ENCODE peak calls at places on chromosomes 7 and 10, in four cellular contexts. D is kidney epithelial cell, W is left ventricle myocardium inferior, Y is RWPE1. L is an unnamed sample.

GRCh38 chr10:75465110-75465509 is 33.7 kb downstream of the LRMDA start:
- DNase-seq in D (no peak), W (no peak), Y (no peak), L (no peak)

GRCh38 chr7:151783958-151784575 is 92.8 kb downstream of the PRKAG2 start:
- DNase-seq in D (no peak), W (no peak), Y (no peak), L (no peak)

GRCh38 chr7:139697031-139697430 is 80.8 kb downstream of the HIPK2 start:
- DNase-seq in D (no peak), W (no peak), Y (no peak), L (no peak)

GRCh38 chr7:137572071-137572784 is 228.7 kb upstream of the PTN start:
- DNase-seq in D (no peak), W (no peak), Y (no peak), L (no peak)

GRCh38 chr7:67636363-67637355 is 640.0 kb downstream of the TYW1 start:
- DNase-seq in D (no peak), W (no peak), Y (no peak), L (no peak)

GRCh38 chr10:128734734-128735133 is 608.5 kb upstream of the MKI67 start:
- DNase-seq in D (no peak), W (no peak), Y (no peak), L (no peak)

GRCh38 chr7:27157717-27158431 is 1.4 kb upstream of the HOXA7 start:
- DNase-seq in D (no peak), W (no peak), Y (no peak), L (no peak)

GRCh38 chr10:63286340-63286739 is 153.2 kb downstream of the NRBF2 start:
- DNase-seq in D (no peak), W (no peak), Y (no peak), L (no peak)

GRCh38 chr10:63267414-63268138 is 134.4 kb downstream of the NRBF2 start:
- DNase-seq in D (no peak), W (no peak), Y (peak; percentile 38), L (no peak)

GRCh38 chr7:22849158-22849557 is 26.5 kb upstream of the TOMM7 start:
- DNase-seq in D (no peak), W (no peak), Y (no peak), L (no peak)

GRCh38 chr10:31694929-31695837 is 233.4 kb downstream of the ARHGAP12 start:
- DNase-seq in D (no peak), W (no peak), Y (no peak), L (no peak)

DNA sequence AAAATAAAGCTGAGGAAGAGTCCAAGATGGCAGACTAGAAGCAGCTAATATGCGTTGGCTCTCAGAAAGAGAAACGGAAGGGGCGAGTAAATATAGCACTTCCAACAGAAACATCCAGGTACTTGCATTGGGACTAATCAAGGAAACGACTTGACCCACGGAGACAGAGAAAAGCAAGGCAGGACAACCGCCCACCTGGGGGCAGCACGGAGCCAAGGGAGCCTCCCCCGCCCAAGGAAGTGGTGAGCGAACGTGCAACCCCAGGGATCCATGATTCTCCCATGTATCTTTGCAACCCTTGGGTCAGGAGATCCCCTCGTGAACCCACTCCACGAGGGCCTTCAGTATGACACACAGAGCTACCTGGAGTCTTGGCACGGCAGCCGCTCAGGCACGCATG is 45.4 kb upstream of the GRM3 start:
- DNase-seq in D (no peak), W (no peak), Y (no peak), L (no peak)
- TF ChIP-seq CTCF in D (no peak), W (peak; percentile 18), Y (no peak), L (peak; percentile 74)

DNA sequence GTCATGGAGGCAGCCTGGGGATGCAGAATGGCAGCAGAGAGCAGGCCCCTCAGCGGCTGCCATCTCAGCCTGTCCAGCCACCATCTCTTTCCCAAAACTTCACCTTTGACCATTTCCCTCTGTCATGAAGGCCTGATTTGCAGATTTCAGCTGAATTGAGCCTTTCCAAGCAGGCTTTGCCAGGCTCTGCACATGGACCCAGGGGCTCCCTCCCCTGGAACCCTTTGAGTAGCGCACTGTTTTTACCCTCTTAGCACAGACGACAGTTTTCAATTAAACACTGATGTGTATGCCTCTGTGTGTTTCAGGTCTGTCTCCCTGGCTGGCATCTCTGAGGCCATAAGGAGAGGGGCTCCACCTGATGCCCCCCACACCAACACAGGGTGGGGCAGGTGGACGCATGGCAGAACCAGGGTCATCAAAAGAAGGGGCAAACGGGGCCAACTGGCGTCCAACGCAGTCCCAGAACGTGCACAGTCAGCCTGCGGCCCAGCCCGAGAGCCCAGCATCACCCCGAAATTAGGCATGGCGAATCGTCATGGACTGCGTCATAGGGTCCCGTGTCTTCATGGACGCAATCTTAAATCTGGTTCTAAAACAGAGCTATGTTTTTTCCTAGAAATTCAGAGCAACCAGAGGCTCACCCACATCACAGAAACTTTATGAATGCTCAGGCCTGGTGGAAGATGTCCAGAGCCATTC is 185.0 kb upstream of the TCERG1L start:
- DNase-seq in D (no peak), W (no peak), Y (no peak), L (no peak)
- TF ChIP-seq CTCF in D (no peak), W (no peak), Y (no peak), L (no peak)

GRCh38 chr7:40598915-40599314 is 464.1 kb downstream of the SUGCT start:
- DNase-seq in D (no peak), W (no peak), Y (no peak), L (no peak)

GRCh38 chr7:40599836-40600235 is 465.0 kb downstream of the SUGCT start:
- DNase-seq in D (no peak), W (no peak), Y (no peak), L (no peak)

GRCh38 chr7:40608321-40609075 is 473.7 kb downstream of the SUGCT start:
- DNase-seq in D (no peak), W (no peak), Y (no peak), L (no peak)

GRCh38 chr7:40604601-40605438 is 470.0 kb downstream of the SUGCT start:
- DNase-seq in D (peak; percentile 16), W (peak; percentile 44), Y (no peak), L (no peak)
- TF ChIP-seq CTCF in D (peak; percentile 94), W (peak; percentile 73), Y (no peak), L (peak; percentile 79)

DNA sequence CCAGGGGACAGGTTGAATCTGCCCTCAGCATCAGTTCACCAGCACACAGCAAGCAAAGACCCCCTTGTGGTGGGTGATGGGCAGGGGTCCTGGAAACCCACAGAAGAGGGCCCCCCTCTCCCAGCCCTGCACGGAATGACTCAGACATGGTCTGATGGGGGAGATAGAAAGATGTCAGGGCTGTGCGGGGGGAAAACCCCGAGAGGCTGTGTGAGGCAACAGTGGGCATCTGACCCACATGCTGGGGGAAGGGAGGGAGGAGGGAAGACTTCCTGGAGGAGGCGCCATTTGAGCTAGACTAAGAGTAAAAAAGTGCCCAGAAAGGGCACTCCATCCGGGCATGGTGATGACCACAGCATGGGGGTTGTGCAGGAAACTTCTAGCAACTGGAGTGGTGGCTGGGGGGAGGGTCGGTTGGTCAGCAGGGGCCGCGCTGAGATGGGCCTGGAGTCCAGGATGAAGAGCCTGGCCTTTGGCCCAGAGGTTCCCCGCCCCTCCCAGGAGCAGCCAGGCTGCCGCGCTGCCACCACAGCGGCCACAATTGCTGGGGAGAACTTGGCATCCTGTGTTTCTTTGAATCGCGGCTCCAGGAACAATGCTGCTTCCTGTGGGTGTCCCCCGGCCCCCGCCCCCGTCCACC is 2.5 kb downstream of the LFNG start:
- DNase-seq in D (no peak), W (peak; percentile 50), Y (no peak), L (no peak)
- TF ChIP-seq CTCF in D (no peak), W (no peak), Y (no peak), L (no peak)

DNA sequence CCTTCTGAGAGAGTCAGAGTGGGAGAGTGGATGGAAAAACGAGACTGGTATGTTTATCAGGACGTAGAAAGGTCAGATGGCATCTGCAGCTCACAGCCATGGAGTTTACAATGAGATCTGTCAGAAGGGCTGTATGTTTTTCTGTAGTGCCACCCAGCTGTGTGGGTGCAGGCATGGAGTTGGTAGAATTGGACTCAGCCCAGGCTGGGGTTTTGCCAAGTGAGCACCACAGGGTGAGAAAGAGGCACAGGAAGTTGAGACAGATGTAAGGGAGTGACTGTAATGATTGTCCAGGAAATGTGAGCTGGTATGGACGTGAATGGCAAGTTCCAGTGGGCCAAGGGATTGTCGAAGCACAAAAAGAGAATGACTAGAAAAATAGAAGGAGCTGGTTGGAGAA is 9.1 kb upstream of the ZYX start:
- DNase-seq in D (no peak), W (peak; percentile 58), Y (no peak), L (no peak)
- TF ChIP-seq CTCF in D (no peak), W (no peak), Y (no peak), L (no peak)

GRCh38 chr10:72334196-72334831 is 20.4 kb downstream of the DNAJB12 start:
- DNase-seq in D (no peak), W (peak; percentile 16), Y (no peak), L (no peak)

GRCh38 chr10:72335394-72336258 is 19.1 kb downstream of the DNAJB12 start:
- DNase-seq in D (no peak), W (peak; percentile 74), Y (no peak), L (peak; percentile 52)

GRCh38 chr10:72333111-72334012 is 21.4 kb downstream of the DNAJB12 start:
- DNase-seq in D (no peak), W (peak; percentile 21), Y (no peak), L (no peak)

GRCh38 chr10:72336259-72337038 is 18.3 kb downstream of the DNAJB12 start:
- DNase-seq in D (no peak), W (peak; percentile 17), Y (no peak), L (no peak)

GRCh38 chr10:72334832-72335393 is 19.8 kb downstream of the DNAJB12 start:
- DNase-seq in D (peak; percentile 93), W (peak; percentile 80), Y (peak; percentile 79), L (peak; percentile 91)
- TF ChIP-seq CTCF in D (peak; percentile 45), W (no peak), Y (peak; percentile 49), L (peak; percentile 37)

GRCh38 chr7:72243329-72243728 is 168.8 kb downstream of the CALN1 start:
- DNase-seq in D (no peak), W (no peak), Y (no peak), L (no peak)

GRCh38 chr7:72254455-72254854 is 157.7 kb downstream of the CALN1 start:
- DNase-seq in D (no peak), W (no peak), Y (no peak), L (no peak)

GRCh38 chr7:72244826-72245398 is 167.2 kb downstream of the CALN1 start:
- DNase-seq in D (no peak), W (no peak), Y (no peak), L (no peak)

GRCh38 chr7:72249106-72249505 is 163.0 kb downstream of the CALN1 start:
- DNase-seq in D (no peak), W (no peak), Y (no peak), L (no peak)
- TF ChIP-seq CTCF in D (no peak), W (no peak), Y (no peak), L (no peak)

DNA sequence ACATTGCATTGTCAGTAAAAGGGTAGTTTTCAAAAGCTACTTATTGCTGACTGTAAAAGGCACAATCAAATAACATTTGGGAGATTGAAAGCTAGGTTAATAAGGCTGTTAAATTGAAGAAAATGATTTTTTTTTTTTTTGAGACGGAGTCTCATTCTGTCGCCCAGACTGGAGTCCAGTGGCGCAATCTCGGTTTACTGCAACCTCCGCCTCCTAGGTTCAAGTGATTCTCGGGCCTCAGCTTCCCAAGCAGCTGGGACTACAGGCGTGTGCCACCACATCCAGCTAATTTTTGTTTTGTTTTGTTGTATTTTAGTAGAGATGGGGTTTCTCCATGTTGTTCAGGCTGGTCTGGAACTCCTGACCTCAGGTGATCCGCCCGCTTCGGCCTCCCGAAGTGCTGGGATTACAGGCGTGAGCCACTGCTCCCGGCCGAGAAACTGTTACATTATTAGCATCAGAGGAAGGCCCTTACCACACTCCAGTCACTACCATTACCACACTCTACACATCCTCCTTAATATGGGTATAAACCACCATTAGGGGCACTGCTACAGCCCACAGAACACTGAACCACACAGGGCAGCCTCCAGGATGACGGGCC is 1.0 kb downstream of the CYP51A1 start:
- DNase-seq in D (no peak), W (no peak), Y (no peak), L (no peak)
- TF ChIP-seq CTCF in D (no peak), W (no peak), Y (no peak), L (no peak)

L was measured in GM12864.